ENCODE peak calls at places on chromosome 6, in ten cellular contexts. Z is activated CD4-positive, alpha-beta T cell treated with anti-CD3 and anti-CD28 coated beads, Interleukin-2, amount 50 U/mL, for 1 hour; K is amniotic epithelial cell; N is Peyer's patch; E is body of pancreas; C is ovary; T is neural crest cell; S is CD4-positive, alpha-beta T cell; J is memory B cell; H is A549. L is an unnamed sample.
A peak's percentile ranks its signal among the peaks of the same experiment; 100 is the strongest.

GRCh38 chr6:134345780-134346179 is 27.9 kb upstream of the SGK1 start:
- DNase-seq in T (no peak), Z (no peak), E (no peak), H (no peak), S (no peak), N (no peak), C (no peak), J (no peak), K (no peak), L (peak; percentile 30)

GRCh38 chr6:41347349-41348050 is 12.1 kb downstream of the NCR2 start:
- DNase-seq in Z (no peak), C (no peak), T (no peak), N (no peak), H (no peak), K (peak; percentile 23), S (no peak), J (no peak), E (no peak), L (no peak)

GRCh38 chr6:166424431-166424830 is 41.7 kb upstream of the MPC1 start:
- DNase-seq in J (no peak), N (no peak), H (no peak), K (no peak), C (no peak), S (no peak), E (no peak), Z (no peak), T (no peak), L (no peak)

GRCh38 chr6:27471365-27472115 is 1.4 kb downstream of the ZNF184 start:
- DNase-seq in T (no peak), E (no peak), S (no peak), H (no peak), J (no peak), C (no peak), Z (no peak), N (no peak), K (no peak), L (no peak)

GRCh38 chr6:18463429-18463828 is 76.3 kb downstream of the RNF144B start:
- DNase-seq in C (no peak), S (no peak), N (no peak), J (no peak), T (no peak), E (no peak), H (no peak), K (no peak), Z (no peak), L (no peak)

GRCh38 chr6:2959909-2960719 is 11.3 kb downstream of the SERPINB6 start:
- DNase-seq in T (no peak), C (no peak), K (peak; percentile 83), Z (no peak), H (peak; percentile 38), J (no peak), N (no peak), S (no peak), E (no peak), L (no peak)

GRCh38 chr6:63527658-63528514 is 44.4 kb upstream of the LOC128125822 start:
- DNase-seq in Z (no peak), K (peak; percentile 100), H (peak; percentile 97), E (peak; percentile 80), T (no peak), C (no peak), N (no peak), J (no peak), S (no peak), L (no peak)

GRCh38 chr6:96015791-96016776 is at the start of gene FUT9:
- DNase-seq in C (peak; percentile 3), J (no peak), K (no peak), H (no peak), E (peak; percentile 77), S (no peak), T (peak; percentile 47), N (no peak), Z (no peak), L (peak; percentile 56)

GRCh38 chr6:14079433-14079832 is 38.1 kb upstream of the CD83 start:
- DNase-seq in N (no peak), S (no peak), T (no peak), E (peak; percentile 16), K (peak; percentile 45), Z (no peak), J (no peak), H (no peak), C (no peak), L (no peak)

GRCh38 chr6:168884646-168885086 is 369.0 kb downstream of the THBS2 start:
- DNase-seq in E (peak; percentile 72), N (peak; percentile 85), S (peak; percentile 66), H (peak; percentile 34), J (peak; percentile 66), Z (peak; percentile 76), C (peak; percentile 87), T (peak; percentile 86), K (peak; percentile 4), L (peak; percentile 79)

L was measured in tibial artery.